ENCODE peak calls at places on chromosomes 2 and 18, in six cellular contexts. E, L, R, F, W and G are unnamed samples.

GRCh38 chr2:99609851-99610381 is 120.1 kb upstream of the REV1 start:
- DNase-seq in E (no peak), L (no peak), R (peak), F (no peak), W (no peak), G (no peak)

GRCh38 chr2:109204412-109204811 is 75.4 kb downstream of the SH3RF3 start:
- DNase-seq in E (no peak), L (no peak), R (no peak), F (no peak), W (no peak), G (no peak)

GRCh38 chr2:239368906-239369584 is 31.8 kb downstream of the HDAC4 start:
- DNase-seq in E (no peak), L (no peak), R (no peak), F (peak), W (no peak), G (peak)

GRCh38 chr2:72958542-72959385 is 41.4 kb downstream of the EMX1 start:
- DNase-seq in E (no peak), L (no peak), R (no peak), F (no peak), W (no peak), G (no peak)

GRCh38 chr2:189285962-189286648 is 106.5 kb upstream of the COL5A2 start:
- DNase-seq in E (no peak), L (no peak), R (peak), F (no peak), W (no peak), G (no peak)

GRCh38 chr2:109134741-109135571 is 6.0 kb downstream of the SH3RF3 start:
- DNase-seq in E (no peak), L (no peak), R (no peak), F (no peak), W (peak), G (no peak)

GRCh38 chr2:108852375-108852774 is 65.8 kb downstream of the CCDC138 start:
- DNase-seq in E (no peak), L (no peak), R (no peak), F (no peak), W (no peak), G (no peak)

GRCh38 chr18:79803611-79804051 is 5.9 kb downstream of the KCNG2 start:
- DNase-seq in E (no peak), L (no peak), R (no peak), F (no peak), W (no peak), G (no peak)

GRCh38 chr2:128623776-128624424 is 305.2 kb upstream of the HS6ST1 start:
- DNase-seq in E (no peak), L (peak), R (peak), F (no peak), W (no peak), G (peak)

GRCh38 chr2:96359866-96360265 is 24.3 kb downstream of the NCAPH start:
- DNase-seq in E (no peak), L (no peak), R (no peak), F (no peak), W (no peak), G (no peak)

GRCh38 chr2:20916604-20917286 is 93.8 kb upstream of the LDAH start:
- DNase-seq in E (no peak), L (no peak), R (peak), F (no peak), W (peak), G (no peak)

GRCh38 chr2:236583621-236584203 is 14.1 kb downstream of the ACKR3 start:
- DNase-seq in E (no peak), L (no peak), R (no peak), F (no peak), W (no peak), G (no peak)

GRCh38 chr2:19837235-19837766 is 64.5 kb downstream of the TTC32 start:
- DNase-seq in E (no peak), L (peak), R (no peak), F (no peak), W (no peak), G (no peak)

GRCh38 chr18:59672125-59672769 is 25.0 kb downstream of the CCBE1 start:
- DNase-seq in E (no peak), L (peak), R (peak), F (peak), W (no peak), G (no peak)

GRCh38 chr18:61199131-61199903 is 133.9 kb upstream of the CDH20 start:
- DNase-seq in E (no peak), L (no peak), R (no peak), F (no peak), W (no peak), G (no peak)

GRCh38 chr2:28394331-28394877 is 1.7 kb downstream of the FOSL2 start:
- DNase-seq in E (peak), L (no peak), R (no peak), F (peak), W (no peak), G (peak)

GRCh38 chr2:189015378-189015777 is 41.2 kb downstream of the COL3A1 start:
- DNase-seq in E (no peak), L (no peak), R (no peak), F (no peak), W (no peak), G (no peak)

GRCh38 chr2:98459776-98460175 is 15.1 kb downstream of the INPP4A start:
- DNase-seq in E (no peak), L (no peak), R (no peak), F (no peak), W (no peak), G (peak)

GRCh38 chr2:151945602-151946001 is 117.4 kb upstream of the ARL5A start:
- DNase-seq in E (no peak), L (no peak), R (no peak), F (no peak), W (no peak), G (no peak)

GRCh38 chr2:235842941-235843340 is 325.2 kb downstream of the GBX2 start:
- DNase-seq in E (no peak), L (no peak), R (no peak), F (no peak), W (no peak), G (no peak)